ENCODE peak calls at places on chromosomes 5 and 9, in four cellular contexts. N is K562, E is A549, Y is HepG2. K is an unnamed sample.

GRCh38 chr9:91896096-91896495 is 53.9 kb downstream of the ROR2 start:
- DNase-seq in Y (no peak), E (no peak), N (no peak), K (no peak)

GRCh38 chr9:22008662-22009562 is at the start of gene CDKN2B:
- DNase-seq in E (no peak), N (no peak), Y (peak; percentile 85), K (peak; percentile 94)

GRCh38 chr5:179409806-179410205 is 64.5 kb upstream of the ADAMTS2 start:
- DNase-seq in Y (no peak), E (no peak), N (peak; percentile 21), K (no peak)

GRCh38 chr9:4422495-4422894 is 67.8 kb upstream of the SLC1A1 start:
- DNase-seq in Y (no peak), N (no peak), E (no peak), K (no peak)

GRCh38 chr9:116000748-116001329 is 152.8 kb upstream of the PAPPA start:
- DNase-seq in Y (peak; percentile 32), E (peak; percentile 60), N (peak; percentile 10), K (no peak)

GRCh38 chr9:3032898-3033297 is 189.0 kb upstream of the PUM3 start:
- DNase-seq in Y (no peak), N (no peak), E (no peak), K (no peak)

GRCh38 chr5:154397652-154398406 is 48.0 kb upstream of the SAP30L start:
- DNase-seq in Y (no peak), E (no peak), N (no peak), K (no peak)

GRCh38 chr9:95757026-95757425 is 118.5 kb upstream of the ERCC6L2 start:
- DNase-seq in E (no peak), N (no peak), Y (no peak), K (peak; percentile 78)

GRCh38 chr9:21558627-21559401 is 76.7 kb upstream of the IFNE start:
- DNase-seq in N (no peak), E (peak; percentile 79), Y (no peak), K (peak; percentile 41)

GRCh38 chr5:138720840-138721239 is 32.4 kb upstream of the CTNNA1 start:
- DNase-seq in Y (no peak), N (no peak), E (no peak), K (no peak)

GRCh38 chr5:139422307-139422893 is 16.9 kb downstream of the DNAJC18 start:
- DNase-seq in N (peak; percentile 78), Y (peak; percentile 66), E (peak; percentile 69), K (peak; percentile 78)

GRCh38 chr5:136016945-136017530 is 11.8 kb upstream of the TGFBI start:
- DNase-seq in N (no peak), Y (no peak), E (peak; percentile 97), K (peak; percentile 74)

GRCh38 chr5:72770266-72770665 is 46.2 kb upstream of the TNPO1 start:
- DNase-seq in N (no peak), E (no peak), Y (no peak), K (no peak)

GRCh38 chr5:72767289-72768010 is 49.0 kb upstream of the TNPO1 start:
- DNase-seq in N (no peak), E (peak; percentile 74), Y (peak; percentile 86), K (no peak)
- TF ChIP-seq MAZ in N (no peak), E (no peak), Y (no peak), K (no peak)

GRCh38 chr9:90873422-90873821 is 71.8 kb downstream of the SYK start:
- DNase-seq in E (no peak), N (no peak), Y (no peak), K (no peak)

GRCh38 chr9:90871327-90871935 is 69.8 kb downstream of the SYK start:
- DNase-seq in Y (no peak), N (no peak), E (no peak), K (no peak)

GRCh38 chr9:90868555-90868954 is 66.9 kb downstream of the SYK start:
- DNase-seq in E (no peak), N (no peak), Y (no peak), K (peak; percentile 11)

GRCh38 chr9:90872835-90873294 is 71.2 kb downstream of the SYK start:
- DNase-seq in Y (no peak), E (no peak), N (no peak), K (no peak)

DNA sequence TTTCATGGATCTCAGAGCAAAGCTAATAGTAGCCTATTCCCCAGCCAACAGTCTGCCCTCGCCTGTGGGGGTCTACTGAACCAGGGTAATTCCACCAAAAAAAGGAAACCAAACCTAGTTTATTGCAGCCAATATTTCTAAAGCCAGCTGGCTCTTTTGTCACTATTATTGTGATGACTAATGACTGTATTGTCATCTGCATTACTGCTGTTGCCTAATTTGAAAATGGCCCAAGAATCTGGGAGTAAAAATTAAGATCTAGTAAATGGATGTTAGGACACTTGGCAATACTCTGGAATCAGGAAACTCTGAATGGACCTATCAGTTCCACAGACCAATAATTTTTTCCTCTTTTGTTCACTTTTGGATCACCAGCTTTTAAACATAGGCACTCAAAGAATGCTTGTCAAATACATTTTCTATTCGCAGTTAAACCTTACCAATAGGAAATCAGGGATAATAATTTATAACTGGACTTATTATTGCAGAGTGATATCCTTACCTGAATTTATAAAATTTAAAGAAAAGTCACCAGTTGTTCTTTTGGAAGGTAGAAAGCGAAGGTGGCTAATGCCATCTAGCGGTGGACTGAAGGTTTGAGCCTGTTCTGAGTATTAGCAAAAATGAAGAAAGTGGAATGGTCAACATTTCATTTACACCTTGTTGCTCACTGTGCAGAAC is 69.2 kb downstream of the SYK start:
- DNase-seq in Y (peak; percentile 25), E (peak; percentile 37), N (peak; percentile 14), K (peak; percentile 44)
- TF ChIP-seq MAZ in Y (no peak), E (no peak), N (no peak), K (no peak)

GRCh38 chr5:106797996-106798395 is 872.7 kb downstream of the EFNA5 start:
- DNase-seq in N (no peak), Y (no peak), E (no peak), K (no peak)

GRCh38 chr5:106801554-106801953 is 869.2 kb downstream of the EFNA5 start:
- DNase-seq in Y (no peak), N (no peak), E (no peak), K (no peak)
- TF ChIP-seq MAZ in Y (no peak), N (no peak), E (no peak), K (no peak)

DNA sequence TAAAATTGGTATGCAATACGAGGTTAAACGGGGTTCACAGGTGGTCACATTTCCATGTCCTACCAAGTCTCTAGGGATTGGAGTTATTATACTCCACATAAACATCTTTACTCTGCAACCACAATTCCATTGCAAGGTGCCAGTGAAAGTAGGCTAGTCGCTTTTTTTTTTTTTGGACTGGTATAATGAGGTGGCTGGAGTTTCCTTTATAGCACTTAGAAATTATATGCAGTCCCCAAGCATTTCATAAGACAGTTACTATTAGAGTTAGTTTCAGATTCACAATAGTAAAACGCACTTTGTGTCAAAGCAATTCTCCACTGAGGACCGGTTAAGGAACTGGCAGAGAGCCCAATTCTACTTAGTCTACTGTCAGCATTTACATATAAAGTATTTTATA is 1.4 kb downstream of the MEF2C start:
- DNase-seq in Y (no peak), E (no peak), N (no peak), K (peak; percentile 9)
- TF ChIP-seq MAZ in Y (no peak), E (no peak), N (no peak), K (no peak)

GRCh38 chr9:128192601-128193371 is 1.4 kb upstream of the CIZ1 start:
- DNase-seq in Y (no peak), E (peak; percentile 97), N (peak; percentile 92), K (peak; percentile 60)
- TF ChIP-seq MAZ in Y (no peak), E (no peak), N (peak; percentile 86), K (peak; percentile 4)

GRCh38 chr9:110110154-110110553 is 97.8 kb downstream of the C9orf152 start:
- DNase-seq in N (no peak), Y (no peak), E (no peak), K (no peak)

GRCh38 chr9:110112792-110113191 is 95.2 kb downstream of the C9orf152 start:
- DNase-seq in N (no peak), E (no peak), Y (no peak), K (no peak)

GRCh38 chr9:110111868-110112267 is 96.1 kb downstream of the C9orf152 start:
- DNase-seq in N (no peak), Y (no peak), E (no peak), K (no peak)

GRCh38 chr9:110106698-110107097 is 101.3 kb downstream of the C9orf152 start:
- DNase-seq in N (no peak), E (no peak), Y (no peak), K (no peak)

DNA sequence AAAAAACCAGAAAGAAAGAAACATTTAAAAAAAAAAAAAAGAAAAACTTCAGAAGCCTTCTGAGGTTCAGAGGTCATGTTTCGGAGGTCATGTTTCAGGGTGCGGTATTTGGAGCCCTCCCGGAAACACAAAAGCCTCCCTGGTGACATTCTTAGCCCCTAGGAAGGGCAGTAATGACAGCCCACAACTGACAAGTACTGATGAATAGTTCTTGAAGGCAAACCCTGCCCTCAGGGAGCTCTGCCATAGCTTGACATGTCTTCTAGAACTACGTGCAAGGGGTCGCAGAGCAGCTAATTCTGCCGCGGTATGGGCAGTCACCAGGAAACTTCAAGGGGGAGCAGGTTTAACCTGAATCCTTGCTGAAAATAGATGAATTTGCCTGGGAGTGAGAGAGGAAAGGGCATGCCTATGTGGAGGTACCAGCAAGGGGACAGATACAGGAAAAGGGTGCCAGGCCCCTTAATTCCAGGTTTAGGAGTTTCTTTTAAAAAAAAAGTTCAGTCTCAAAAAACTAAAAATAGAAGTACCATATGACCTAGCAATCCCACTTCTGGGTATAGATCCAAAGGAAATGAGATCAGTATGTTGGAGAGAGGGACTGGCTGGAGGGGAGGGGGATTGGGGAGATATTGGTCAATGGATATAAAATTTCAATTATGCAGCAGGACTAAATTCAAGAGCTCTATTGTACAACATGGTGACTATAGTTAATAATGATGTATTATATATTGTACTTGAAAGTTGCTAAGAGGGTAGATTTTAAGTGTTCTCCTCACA is 98.4 kb downstream of the C9orf152 start:
- DNase-seq in E (no peak), N (no peak), Y (no peak), K (no peak)
- TF ChIP-seq MAZ in E (no peak), N (no peak), Y (no peak), K (no peak)